ENCODE peak calls at places on chromosomes 3 and 15, in nine cellular contexts. One of them, this sample, is unnamed.

GRCh38 chr3:9226326-9226725 is 23.1 kb downstream of the SRGAP3 start:
- DNase-seq in kidney tubule cell: no peak
- DNase-seq in dorsolateral prefrontal cortex: no peak
- DNase-seq in SIG-M5: no peak
- DNase-seq in NCI-H345: no peak
- DNase-seq in germinal center: no peak
- DNase-seq in stimulated activated CD4-positive, alpha-beta T cell treated with anti-CD3 and anti-CD28 coated beads, Interleukin-1b, Interleukin-23, amount 100 ng/mL, for 24 hours: no peak
- DNase-seq in HEK293T: no peak
- DNase-seq in RWPE2: no peak
- DNase-seq in this sample: peak; percentile 59

GRCh38 chr3:54356299-54357037 is 234.1 kb downstream of the CACNA2D3 start:
- DNase-seq in kidney tubule cell: peak; percentile 51
- DNase-seq in HEK293T: no peak
- DNase-seq in NCI-H345: no peak
- DNase-seq in dorsolateral prefrontal cortex: peak; percentile 20
- DNase-seq in SIG-M5: no peak
- DNase-seq in germinal center: no peak
- DNase-seq in RWPE2: no peak
- DNase-seq in stimulated activated CD4-positive, alpha-beta T cell treated with anti-CD3 and anti-CD28 coated beads, Interleukin-1b, Interleukin-23, amount 100 ng/mL, for 24 hours: no peak
- DNase-seq in this sample: no peak

GRCh38 chr15:91100561-91101355 is 701 bp downstream of the SV2B start:
- DNase-seq in germinal center: no peak
- DNase-seq in NCI-H345: peak; percentile 25
- DNase-seq in HEK293T: no peak
- DNase-seq in stimulated activated CD4-positive, alpha-beta T cell treated with anti-CD3 and anti-CD28 coated beads, Interleukin-1b, Interleukin-23, amount 100 ng/mL, for 24 hours: no peak
- DNase-seq in SIG-M5: no peak
- DNase-seq in RWPE2: no peak
- DNase-seq in dorsolateral prefrontal cortex: no peak
- DNase-seq in kidney tubule cell: peak; percentile 20
- DNase-seq in this sample: peak; percentile 15

GRCh38 chr3:127750226-127751031 is 71.9 kb downstream of the MGLL start:
- DNase-seq in RWPE2: peak; percentile 35
- DNase-seq in HEK293T: no peak
- DNase-seq in kidney tubule cell: peak; percentile 95
- DNase-seq in stimulated activated CD4-positive, alpha-beta T cell treated with anti-CD3 and anti-CD28 coated beads, Interleukin-1b, Interleukin-23, amount 100 ng/mL, for 24 hours: no peak
- DNase-seq in germinal center: peak; percentile 47
- DNase-seq in NCI-H345: no peak
- DNase-seq in dorsolateral prefrontal cortex: no peak
- DNase-seq in SIG-M5: no peak
- DNase-seq in this sample: peak; percentile 93

GRCh38 chr3:136332776-136333175 is 82.6 kb downstream of the PCCB start:
- DNase-seq in kidney tubule cell: peak; percentile 57
- DNase-seq in NCI-H345: no peak
- DNase-seq in dorsolateral prefrontal cortex: no peak
- DNase-seq in germinal center: no peak
- DNase-seq in RWPE2: no peak
- DNase-seq in HEK293T: no peak
- DNase-seq in SIG-M5: no peak
- DNase-seq in stimulated activated CD4-positive, alpha-beta T cell treated with anti-CD3 and anti-CD28 coated beads, Interleukin-1b, Interleukin-23, amount 100 ng/mL, for 24 hours: no peak
- DNase-seq in this sample: no peak

GRCh38 chr3:23320586-23321570 is 117.8 kb downstream of the UBE2E2 start:
- DNase-seq in stimulated activated CD4-positive, alpha-beta T cell treated with anti-CD3 and anti-CD28 coated beads, Interleukin-1b, Interleukin-23, amount 100 ng/mL, for 24 hours: no peak
- DNase-seq in dorsolateral prefrontal cortex: no peak
- DNase-seq in germinal center: no peak
- DNase-seq in RWPE2: no peak
- DNase-seq in kidney tubule cell: no peak
- DNase-seq in SIG-M5: no peak
- DNase-seq in NCI-H345: no peak
- DNase-seq in HEK293T: no peak
- DNase-seq in this sample: peak; percentile 30

GRCh38 chr3:58584690-58585004 is 7.5 kb upstream of the FAM107A start:
- DNase-seq in stimulated activated CD4-positive, alpha-beta T cell treated with anti-CD3 and anti-CD28 coated beads, Interleukin-1b, Interleukin-23, amount 100 ng/mL, for 24 hours: no peak
- DNase-seq in germinal center: no peak
- DNase-seq in RWPE2: no peak
- DNase-seq in NCI-H345: no peak
- DNase-seq in dorsolateral prefrontal cortex: no peak
- DNase-seq in kidney tubule cell: no peak
- DNase-seq in SIG-M5: no peak
- DNase-seq in HEK293T: no peak
- DNase-seq in this sample: no peak

GRCh38 chr3:190306513-190307163 is 15.6 kb downstream of the CLDN1 start:
- DNase-seq in HEK293T: no peak
- DNase-seq in RWPE2: no peak
- DNase-seq in stimulated activated CD4-positive, alpha-beta T cell treated with anti-CD3 and anti-CD28 coated beads, Interleukin-1b, Interleukin-23, amount 100 ng/mL, for 24 hours: no peak
- DNase-seq in SIG-M5: no peak
- DNase-seq in germinal center: no peak
- DNase-seq in NCI-H345: peak; percentile 34
- DNase-seq in kidney tubule cell: no peak
- DNase-seq in dorsolateral prefrontal cortex: no peak
- DNase-seq in this sample: peak; percentile 96

GRCh38 chr3:101158374-101158773 is 162.0 kb downstream of the IMPG2 start:
- DNase-seq in stimulated activated CD4-positive, alpha-beta T cell treated with anti-CD3 and anti-CD28 coated beads, Interleukin-1b, Interleukin-23, amount 100 ng/mL, for 24 hours: no peak
- DNase-seq in RWPE2: no peak
- DNase-seq in kidney tubule cell: no peak
- DNase-seq in dorsolateral prefrontal cortex: no peak
- DNase-seq in SIG-M5: no peak
- DNase-seq in germinal center: no peak
- DNase-seq in HEK293T: no peak
- DNase-seq in NCI-H345: no peak
- DNase-seq in this sample: peak; percentile 77

GRCh38 chr3:161413127-161413854 is 42.0 kb upstream of the SPTSSB start:
- DNase-seq in NCI-H345: no peak
- DNase-seq in RWPE2: no peak
- DNase-seq in kidney tubule cell: no peak
- DNase-seq in dorsolateral prefrontal cortex: peak; percentile 77
- DNase-seq in SIG-M5: no peak
- DNase-seq in HEK293T: no peak
- DNase-seq in stimulated activated CD4-positive, alpha-beta T cell treated with anti-CD3 and anti-CD28 coated beads, Interleukin-1b, Interleukin-23, amount 100 ng/mL, for 24 hours: no peak
- DNase-seq in germinal center: no peak
- DNase-seq in this sample: no peak

GRCh38 chr3:100072328-100073048 is 41.8 kb downstream of the FILIP1L start:
- DNase-seq in stimulated activated CD4-positive, alpha-beta T cell treated with anti-CD3 and anti-CD28 coated beads, Interleukin-1b, Interleukin-23, amount 100 ng/mL, for 24 hours: no peak
- DNase-seq in dorsolateral prefrontal cortex: no peak
- DNase-seq in SIG-M5: peak; percentile 94
- DNase-seq in HEK293T: no peak
- DNase-seq in RWPE2: no peak
- DNase-seq in kidney tubule cell: no peak
- DNase-seq in NCI-H345: no peak
- DNase-seq in germinal center: no peak
- DNase-seq in this sample: no peak

GRCh38 chr3:55521086-55522060 is 34.3 kb upstream of the WNT5A start:
- DNase-seq in kidney tubule cell: no peak
- DNase-seq in stimulated activated CD4-positive, alpha-beta T cell treated with anti-CD3 and anti-CD28 coated beads, Interleukin-1b, Interleukin-23, amount 100 ng/mL, for 24 hours: no peak
- DNase-seq in germinal center: no peak
- DNase-seq in NCI-H345: no peak
- DNase-seq in dorsolateral prefrontal cortex: no peak
- DNase-seq in HEK293T: no peak
- DNase-seq in RWPE2: no peak
- DNase-seq in SIG-M5: no peak
- DNase-seq in this sample: no peak

GRCh38 chr3:179603831-179604230 is 607 bp downstream of the MRPL47 start:
- DNase-seq in NCI-H345: no peak
- DNase-seq in kidney tubule cell: no peak
- DNase-seq in dorsolateral prefrontal cortex: no peak
- DNase-seq in SIG-M5: no peak
- DNase-seq in germinal center: no peak
- DNase-seq in HEK293T: no peak
- DNase-seq in stimulated activated CD4-positive, alpha-beta T cell treated with anti-CD3 and anti-CD28 coated beads, Interleukin-1b, Interleukin-23, amount 100 ng/mL, for 24 hours: no peak
- DNase-seq in RWPE2: no peak
- DNase-seq in this sample: no peak

GRCh38 chr3:159762981-159763465 is 225.6 kb upstream of the IL12A start:
- DNase-seq in dorsolateral prefrontal cortex: peak; percentile 42
- DNase-seq in stimulated activated CD4-positive, alpha-beta T cell treated with anti-CD3 and anti-CD28 coated beads, Interleukin-1b, Interleukin-23, amount 100 ng/mL, for 24 hours: no peak
- DNase-seq in kidney tubule cell: peak; percentile 94
- DNase-seq in HEK293T: peak; percentile 47
- DNase-seq in RWPE2: peak; percentile 82
- DNase-seq in NCI-H345: peak; percentile 28
- DNase-seq in germinal center: peak; percentile 48
- DNase-seq in SIG-M5: peak; percentile 7
- DNase-seq in this sample: peak; percentile 89

GRCh38 chr15:37792351-37792750 is 142.1 kb upstream of the TMCO5A start:
- DNase-seq in kidney tubule cell: peak; percentile 9
- DNase-seq in NCI-H345: no peak
- DNase-seq in stimulated activated CD4-positive, alpha-beta T cell treated with anti-CD3 and anti-CD28 coated beads, Interleukin-1b, Interleukin-23, amount 100 ng/mL, for 24 hours: no peak
- DNase-seq in HEK293T: no peak
- DNase-seq in dorsolateral prefrontal cortex: no peak
- DNase-seq in SIG-M5: no peak
- DNase-seq in RWPE2: no peak
- DNase-seq in germinal center: no peak
- DNase-seq in this sample: peak; percentile 41

GRCh38 chr3:111776844-111777483 is 82.1 kb upstream of the PHLDB2 start:
- DNase-seq in stimulated activated CD4-positive, alpha-beta T cell treated with anti-CD3 and anti-CD28 coated beads, Interleukin-1b, Interleukin-23, amount 100 ng/mL, for 24 hours: no peak
- DNase-seq in NCI-H345: no peak
- DNase-seq in SIG-M5: no peak
- DNase-seq in kidney tubule cell: peak; percentile 30
- DNase-seq in RWPE2: no peak
- DNase-seq in HEK293T: no peak
- DNase-seq in dorsolateral prefrontal cortex: no peak
- DNase-seq in germinal center: no peak
- DNase-seq in this sample: no peak

GRCh38 chr15:29008846-29009245 is 123.1 kb downstream of the APBA2 start:
- DNase-seq in HEK293T: no peak
- DNase-seq in kidney tubule cell: no peak
- DNase-seq in SIG-M5: no peak
- DNase-seq in germinal center: no peak
- DNase-seq in dorsolateral prefrontal cortex: no peak
- DNase-seq in NCI-H345: no peak
- DNase-seq in RWPE2: no peak
- DNase-seq in stimulated activated CD4-positive, alpha-beta T cell treated with anti-CD3 and anti-CD28 coated beads, Interleukin-1b, Interleukin-23, amount 100 ng/mL, for 24 hours: no peak
- DNase-seq in this sample: no peak

GRCh38 chr15:96264351-96264798 is 66.1 kb upstream of the NR2F2 start:
- DNase-seq in dorsolateral prefrontal cortex: no peak
- DNase-seq in stimulated activated CD4-positive, alpha-beta T cell treated with anti-CD3 and anti-CD28 coated beads, Interleukin-1b, Interleukin-23, amount 100 ng/mL, for 24 hours: no peak
- DNase-seq in NCI-H345: no peak
- DNase-seq in germinal center: no peak
- DNase-seq in HEK293T: no peak
- DNase-seq in kidney tubule cell: peak; percentile 90
- DNase-seq in SIG-M5: no peak
- DNase-seq in RWPE2: no peak
- DNase-seq in this sample: peak; percentile 97

GRCh38 chr15:32979710-32980109 is 214.8 kb downstream of the FMN1 start:
- DNase-seq in HEK293T: no peak
- DNase-seq in stimulated activated CD4-positive, alpha-beta T cell treated with anti-CD3 and anti-CD28 coated beads, Interleukin-1b, Interleukin-23, amount 100 ng/mL, for 24 hours: no peak
- DNase-seq in germinal center: no peak
- DNase-seq in SIG-M5: no peak
- DNase-seq in NCI-H345: no peak
- DNase-seq in dorsolateral prefrontal cortex: no peak
- DNase-seq in kidney tubule cell: peak; percentile 99
- DNase-seq in RWPE2: no peak
- DNase-seq in this sample: peak; percentile 89

GRCh38 chr3:45113625-45114050 is 32.5 kb downstream of the CDCP1 start:
- DNase-seq in SIG-M5: no peak
- DNase-seq in kidney tubule cell: no peak
- DNase-seq in dorsolateral prefrontal cortex: no peak
- DNase-seq in stimulated activated CD4-positive, alpha-beta T cell treated with anti-CD3 and anti-CD28 coated beads, Interleukin-1b, Interleukin-23, amount 100 ng/mL, for 24 hours: no peak
- DNase-seq in RWPE2: no peak
- DNase-seq in germinal center: no peak
- DNase-seq in NCI-H345: no peak
- DNase-seq in HEK293T: no peak
- DNase-seq in this sample: no peak

GRCh38 chr15:38745611-38746010 is 181.0 kb upstream of the RASGRP1 start:
- DNase-seq in dorsolateral prefrontal cortex: no peak
- DNase-seq in HEK293T: no peak
- DNase-seq in NCI-H345: no peak
- DNase-seq in kidney tubule cell: no peak
- DNase-seq in stimulated activated CD4-positive, alpha-beta T cell treated with anti-CD3 and anti-CD28 coated beads, Interleukin-1b, Interleukin-23, amount 100 ng/mL, for 24 hours: no peak
- DNase-seq in RWPE2: no peak
- DNase-seq in SIG-M5: no peak
- DNase-seq in germinal center: no peak
- DNase-seq in this sample: no peak

GRCh38 chr3:111047812-111048435 is 23.7 kb upstream of the NECTIN3 start:
- DNase-seq in HEK293T: no peak
- DNase-seq in stimulated activated CD4-positive, alpha-beta T cell treated with anti-CD3 and anti-CD28 coated beads, Interleukin-1b, Interleukin-23, amount 100 ng/mL, for 24 hours: no peak
- DNase-seq in SIG-M5: no peak
- DNase-seq in kidney tubule cell: no peak
- DNase-seq in dorsolateral prefrontal cortex: no peak
- DNase-seq in germinal center: no peak
- DNase-seq in RWPE2: no peak
- DNase-seq in NCI-H345: no peak
- DNase-seq in this sample: no peak

GRCh38 chr3:112327371-112327951 is 5.5 kb upstream of the CD200 start:
- DNase-seq in kidney tubule cell: peak; percentile 71
- DNase-seq in germinal center: peak; percentile 31
- DNase-seq in RWPE2: no peak
- DNase-seq in NCI-H345: peak; percentile 38
- DNase-seq in SIG-M5: peak; percentile 26
- DNase-seq in dorsolateral prefrontal cortex: no peak
- DNase-seq in stimulated activated CD4-positive, alpha-beta T cell treated with anti-CD3 and anti-CD28 coated beads, Interleukin-1b, Interleukin-23, amount 100 ng/mL, for 24 hours: no peak
- DNase-seq in HEK293T: peak; percentile 32
- DNase-seq in this sample: peak; percentile 70

GRCh38 chr3:79517766-79518413 is 249.9 kb downstream of the ROBO1 start:
- DNase-seq in HEK293T: peak; percentile 39
- DNase-seq in dorsolateral prefrontal cortex: no peak
- DNase-seq in germinal center: no peak
- DNase-seq in SIG-M5: no peak
- DNase-seq in stimulated activated CD4-positive, alpha-beta T cell treated with anti-CD3 and anti-CD28 coated beads, Interleukin-1b, Interleukin-23, amount 100 ng/mL, for 24 hours: no peak
- DNase-seq in NCI-H345: peak; percentile 9
- DNase-seq in RWPE2: no peak
- DNase-seq in kidney tubule cell: peak; percentile 34
- DNase-seq in this sample: peak; percentile 55

GRCh38 chr3:184375747-184376495 is 2.1 kb downstream of the THPO start:
- DNase-seq in RWPE2: no peak
- DNase-seq in kidney tubule cell: no peak
- DNase-seq in stimulated activated CD4-positive, alpha-beta T cell treated with anti-CD3 and anti-CD28 coated beads, Interleukin-1b, Interleukin-23, amount 100 ng/mL, for 24 hours: no peak
- DNase-seq in dorsolateral prefrontal cortex: no peak
- DNase-seq in NCI-H345: no peak
- DNase-seq in germinal center: no peak
- DNase-seq in HEK293T: no peak
- DNase-seq in SIG-M5: no peak
- DNase-seq in this sample: no peak

GRCh38 chr15:66524801-66525200 is 19.7 kb downstream of the ZWILCH start:
- DNase-seq in SIG-M5: no peak
- DNase-seq in dorsolateral prefrontal cortex: no peak
- DNase-seq in RWPE2: no peak
- DNase-seq in germinal center: no peak
- DNase-seq in kidney tubule cell: no peak
- DNase-seq in HEK293T: no peak
- DNase-seq in NCI-H345: no peak
- DNase-seq in stimulated activated CD4-positive, alpha-beta T cell treated with anti-CD3 and anti-CD28 coated beads, Interleukin-1b, Interleukin-23, amount 100 ng/mL, for 24 hours: no peak
- DNase-seq in this sample: no peak

GRCh38 chr3:53071882-53072431 is 26.1 kb upstream of the SFMBT1 start:
- DNase-seq in SIG-M5: no peak
- DNase-seq in HEK293T: peak; percentile 6
- DNase-seq in RWPE2: no peak
- DNase-seq in stimulated activated CD4-positive, alpha-beta T cell treated with anti-CD3 and anti-CD28 coated beads, Interleukin-1b, Interleukin-23, amount 100 ng/mL, for 24 hours: no peak
- DNase-seq in germinal center: no peak
- DNase-seq in NCI-H345: no peak
- DNase-seq in dorsolateral prefrontal cortex: no peak
- DNase-seq in kidney tubule cell: no peak
- DNase-seq in this sample: no peak

GRCh38 chr15:58043192-58043903 is 22.2 kb downstream of the ALDH1A2 start:
- DNase-seq in NCI-H345: peak; percentile 9
- DNase-seq in dorsolateral prefrontal cortex: peak; percentile 36
- DNase-seq in HEK293T: no peak
- DNase-seq in SIG-M5: no peak
- DNase-seq in stimulated activated CD4-positive, alpha-beta T cell treated with anti-CD3 and anti-CD28 coated beads, Interleukin-1b, Interleukin-23, amount 100 ng/mL, for 24 hours: no peak
- DNase-seq in RWPE2: no peak
- DNase-seq in germinal center: no peak
- DNase-seq in kidney tubule cell: peak; percentile 39
- DNase-seq in this sample: peak; percentile 55

GRCh38 chr3:42702066-42702951 is at the start of gene HHATL:
- DNase-seq in HEK293T: no peak
- DNase-seq in SIG-M5: no peak
- DNase-seq in germinal center: no peak
- DNase-seq in kidney tubule cell: no peak
- DNase-seq in NCI-H345: no peak
- DNase-seq in dorsolateral prefrontal cortex: peak; percentile 60
- DNase-seq in RWPE2: peak; percentile 68
- DNase-seq in stimulated activated CD4-positive, alpha-beta T cell treated with anti-CD3 and anti-CD28 coated beads, Interleukin-1b, Interleukin-23, amount 100 ng/mL, for 24 hours: no peak
- DNase-seq in this sample: no peak

GRCh38 chr15:70347766-70348558 is 250.2 kb upstream of the TLE3 start:
- DNase-seq in RWPE2: no peak
- DNase-seq in stimulated activated CD4-positive, alpha-beta T cell treated with anti-CD3 and anti-CD28 coated beads, Interleukin-1b, Interleukin-23, amount 100 ng/mL, for 24 hours: no peak
- DNase-seq in dorsolateral prefrontal cortex: no peak
- DNase-seq in SIG-M5: no peak
- DNase-seq in HEK293T: no peak
- DNase-seq in germinal center: no peak
- DNase-seq in NCI-H345: peak; percentile 27
- DNase-seq in kidney tubule cell: no peak
- DNase-seq in this sample: no peak

GRCh38 chr15:39744334-39745103 is 38.1 kb downstream of the FSIP1 start:
- DNase-seq in kidney tubule cell: peak; percentile 13
- DNase-seq in germinal center: no peak
- DNase-seq in stimulated activated CD4-positive, alpha-beta T cell treated with anti-CD3 and anti-CD28 coated beads, Interleukin-1b, Interleukin-23, amount 100 ng/mL, for 24 hours: no peak
- DNase-seq in RWPE2: no peak
- DNase-seq in HEK293T: no peak
- DNase-seq in SIG-M5: no peak
- DNase-seq in NCI-H345: no peak
- DNase-seq in dorsolateral prefrontal cortex: no peak
- DNase-seq in this sample: no peak